ENCODE peak calls at places on chromosomes 4 and X, in five cellular contexts. K, I, Y, O and P are unnamed samples.

GRCh38 chrX:150690126-150690525 is 3.1 kb upstream of the MTMR1 start:
- DNase-seq in Y (peak), K (peak), O (no peak), I (no peak), P (peak)

GRCh38 chr4:138013625-138014024 is 228.5 kb downstream of the SLC7A11 start:
- DNase-seq in Y (no peak), O (no peak), I (no peak), K (no peak), P (no peak)

GRCh38 chr4:10697071-10697470 is 12.5 kb upstream of the CLNK start:
- DNase-seq in O (no peak), Y (no peak), K (no peak), I (no peak), P (no peak)

GRCh38 chr4:16116493-16116990 is 32.7 kb upstream of the PROM1 start:
- DNase-seq in O (peak), Y (no peak), K (no peak), I (no peak), P (no peak)

GRCh38 chr4:610411-611261 is 14.7 kb upstream of the PDE6B start:
- DNase-seq in K (no peak), O (no peak), Y (peak), I (no peak), P (peak)

GRCh38 chr4:3122081-3122563 is 47.6 kb downstream of the HTT start:
- DNase-seq in I (no peak), Y (peak), K (no peak), O (no peak), P (peak)

GRCh38 chrX:111881715-111882114 is 5.7 kb downstream of the TRPC5OS start:
- DNase-seq in I (no peak), K (no peak), Y (no peak), O (no peak), P (no peak)

GRCh38 chr4:186485621-186486062 is 69.7 kb downstream of the MTNR1A start:
- DNase-seq in Y (peak), K (no peak), I (no peak), O (no peak), P (no peak)